ENCODE peak calls at places on chromosomes 13 and 19, in eight cellular contexts. Y is lower leg skin, T is sigmoid colon, N is uterus, L is transverse colon, F is H1, V is spleen, H is body of pancreas. D is an unnamed sample.

GRCh38 chr13:28885191-28885590 is 65.1 kb downstream of the MTUS2 start:
- DNase-seq in N (no peak), H (no peak), L (no peak), Y (no peak), V (no peak), T (no peak), F (no peak), D (no peak)

GRCh38 chr13:79398915-79399314 is 7.1 kb downstream of the RBM26 start:
- DNase-seq in T (no peak), L (no peak), N (no peak), Y (no peak), H (no peak), V (no peak), F (no peak), D (peak)

GRCh38 chr19:30362156-30362754 is 9.9 kb upstream of the ZNF536 start:
- DNase-seq in Y (peak), F (no peak), V (no peak), L (no peak), N (no peak), T (no peak), H (no peak), D (no peak)

GRCh38 chr19:14005381-14006084 is 587 bp downstream of the RFX1 start:
- DNase-seq in N (peak), T (peak), F (peak), L (peak), Y (peak), V (peak), H (peak), D (peak)

GRCh38 chr19:14474827-14475226 is 327 bp downstream of the PTGER1 start:
- DNase-seq in Y (no peak), N (no peak), L (no peak), T (no peak), F (no peak), V (no peak), H (no peak), D (no peak)

GRCh38 chr13:108463365-108463764 is 166.0 kb upstream of the MYO16 start:
- DNase-seq in F (no peak), N (no peak), Y (no peak), L (no peak), H (no peak), V (no peak), T (no peak), D (no peak)

GRCh38 chr19:28466107-28467045 is 746.6 kb downstream of the UQCRFS1 start:
- DNase-seq in T (peak), H (peak), N (no peak), V (peak), F (peak), L (peak), Y (peak), D (peak)

GRCh38 chr13:112241288-112241687 is 134.9 kb upstream of the SPACA7 start:
- DNase-seq in Y (peak), N (no peak), H (no peak), T (no peak), F (no peak), L (no peak), V (no peak), D (no peak)

GRCh38 chr19:49343127-49343526 is 7.9 kb downstream of the CD37 start:
- DNase-seq in H (no peak), T (peak), V (peak), F (no peak), Y (peak), N (peak), L (peak), D (no peak)

GRCh38 chr13:33227927-33228644 is 57.5 kb downstream of the STARD13 start:
- DNase-seq in L (no peak), N (no peak), F (no peak), T (no peak), V (no peak), H (no peak), Y (no peak), D (no peak)

GRCh38 chr19:50264483-50265186 is 61.2 kb downstream of the MYH14 start:
- DNase-seq in V (no peak), F (no peak), Y (no peak), N (no peak), L (no peak), H (no peak), T (no peak), D (peak)

GRCh38 chr13:45928843-45929242 is 77.3 kb upstream of the SIAH3 start:
- DNase-seq in T (no peak), F (no peak), N (no peak), L (no peak), H (peak), Y (no peak), V (no peak), D (no peak)

GRCh38 chr19:3740431-3740830 is 21.1 kb downstream of the APBA3 start:
- DNase-seq in F (no peak), N (no peak), Y (no peak), V (no peak), H (no peak), L (no peak), T (no peak), D (no peak)

GRCh38 chr19:52904052-52904451 is 6.6 kb upstream of the ZNF320 start:
- DNase-seq in V (no peak), Y (no peak), N (no peak), F (no peak), H (no peak), L (no peak), T (no peak), D (no peak)

GRCh38 chr13:91273675-91274074 is 73.8 kb upstream of the MIR17HG start:
- DNase-seq in H (no peak), Y (no peak), N (no peak), L (no peak), V (no peak), F (no peak), T (no peak), D (no peak)

GRCh38 chr13:111017755-111018487 is 97.2 kb upstream of the ARHGEF7 start:
- DNase-seq in N (no peak), L (no peak), Y (no peak), V (no peak), F (no peak), H (no peak), T (no peak), D (no peak)

GRCh38 chr13:111203742-111204386 is 88.8 kb downstream of the ARHGEF7 start:
- DNase-seq in L (no peak), V (no peak), H (no peak), T (no peak), Y (no peak), F (no peak), N (no peak), D (no peak)

DNA sequence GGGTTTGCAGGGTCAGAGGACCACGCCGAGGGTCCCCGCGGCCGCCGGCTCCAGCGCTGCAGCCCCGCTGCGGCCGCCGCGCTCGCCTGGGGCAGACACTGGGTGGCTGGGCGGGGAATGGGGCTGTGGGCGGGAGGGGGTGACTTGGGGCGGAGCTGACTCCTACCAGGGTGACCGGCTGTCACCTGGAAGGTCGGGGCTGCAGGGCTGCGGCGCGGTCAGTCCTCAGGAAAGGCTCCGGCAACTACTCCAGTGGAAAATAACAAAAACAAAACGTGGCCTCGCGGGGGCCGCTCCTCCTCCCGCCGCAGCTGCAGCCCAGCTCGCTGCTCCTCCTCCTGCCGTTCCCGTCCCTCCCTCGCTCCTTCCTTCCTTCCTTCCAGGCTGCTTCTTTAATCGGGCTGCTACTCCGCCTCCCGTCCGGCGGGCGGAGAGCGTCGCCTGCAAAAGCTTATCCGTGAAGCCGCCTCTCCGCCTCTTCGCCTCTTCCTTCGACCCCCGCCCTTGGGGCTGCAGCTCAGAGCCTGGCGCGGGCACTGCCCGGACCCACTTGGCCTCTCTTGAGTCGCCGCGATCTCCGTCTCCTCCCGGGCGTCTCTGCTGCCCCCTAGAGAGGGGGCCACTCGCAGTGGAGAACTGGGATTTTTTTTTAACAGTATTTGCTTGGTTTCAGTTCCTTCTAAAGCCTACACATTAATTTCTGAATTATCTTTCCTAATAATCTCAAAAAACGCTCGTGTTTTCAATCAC is at the start of gene TBC1D4:
- DNase-seq in N (peak), T (peak), H (peak), V (peak), L (peak), Y (peak), F (no peak), D (peak)
- TF ChIP-seq POLR2A in N (peak), T (no peak), H (peak), V (peak), L (peak), Y (no peak), F (peak), D (no peak)

DNA sequence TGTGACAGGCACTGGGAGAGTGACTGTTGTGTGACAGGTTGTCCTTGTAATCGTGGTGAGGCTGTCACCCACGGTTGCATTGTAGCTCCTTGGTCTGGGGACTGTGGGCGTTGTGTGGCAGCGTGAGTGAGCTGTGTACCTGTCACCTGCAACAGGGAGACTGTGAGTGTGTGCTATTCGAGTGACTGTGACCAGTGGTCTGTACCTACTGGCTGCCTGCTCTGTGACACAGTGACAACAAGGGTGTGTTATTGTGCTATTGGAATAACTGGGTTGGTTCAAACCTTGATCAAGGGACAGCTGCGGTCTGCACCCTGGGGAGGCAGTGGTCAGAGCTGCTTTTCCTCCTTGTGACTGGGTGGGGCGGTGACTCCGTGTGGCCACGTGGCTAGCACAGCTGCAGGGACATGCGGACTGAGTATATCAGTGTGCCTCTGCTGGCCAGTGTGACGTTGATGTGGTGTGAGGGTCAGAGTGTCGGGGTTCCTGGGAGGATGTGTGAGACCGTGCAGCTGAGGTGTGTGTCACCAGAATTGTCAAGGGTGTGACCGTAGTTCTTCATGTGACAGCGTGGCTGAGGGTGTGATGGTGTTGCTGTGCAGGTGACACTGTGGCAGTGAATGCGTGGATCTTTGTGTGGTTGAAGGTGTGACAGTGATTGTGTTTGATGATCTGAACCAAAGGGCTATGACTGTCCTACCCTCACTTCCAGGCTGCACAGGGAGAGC is 10.1 kb upstream of the NFIX start:
- DNase-seq in L (peak), Y (peak), F (no peak), N (no peak), V (no peak), H (peak), T (peak), D (peak)
- TF ChIP-seq POLR2A in L (peak), Y (no peak), F (no peak), N (no peak), V (no peak), H (peak), T (no peak), D (no peak)

GRCh38 chr19:18612772-18613588 is at the start of gene TMEM59L:
- DNase-seq in F (peak), N (no peak), L (no peak), H (peak), V (peak), T (no peak), Y (no peak), D (no peak)
- TF ChIP-seq POLR2A in F (no peak), N (no peak), L (no peak), H (no peak), V (no peak), T (no peak), Y (no peak), D (no peak)

DNA sequence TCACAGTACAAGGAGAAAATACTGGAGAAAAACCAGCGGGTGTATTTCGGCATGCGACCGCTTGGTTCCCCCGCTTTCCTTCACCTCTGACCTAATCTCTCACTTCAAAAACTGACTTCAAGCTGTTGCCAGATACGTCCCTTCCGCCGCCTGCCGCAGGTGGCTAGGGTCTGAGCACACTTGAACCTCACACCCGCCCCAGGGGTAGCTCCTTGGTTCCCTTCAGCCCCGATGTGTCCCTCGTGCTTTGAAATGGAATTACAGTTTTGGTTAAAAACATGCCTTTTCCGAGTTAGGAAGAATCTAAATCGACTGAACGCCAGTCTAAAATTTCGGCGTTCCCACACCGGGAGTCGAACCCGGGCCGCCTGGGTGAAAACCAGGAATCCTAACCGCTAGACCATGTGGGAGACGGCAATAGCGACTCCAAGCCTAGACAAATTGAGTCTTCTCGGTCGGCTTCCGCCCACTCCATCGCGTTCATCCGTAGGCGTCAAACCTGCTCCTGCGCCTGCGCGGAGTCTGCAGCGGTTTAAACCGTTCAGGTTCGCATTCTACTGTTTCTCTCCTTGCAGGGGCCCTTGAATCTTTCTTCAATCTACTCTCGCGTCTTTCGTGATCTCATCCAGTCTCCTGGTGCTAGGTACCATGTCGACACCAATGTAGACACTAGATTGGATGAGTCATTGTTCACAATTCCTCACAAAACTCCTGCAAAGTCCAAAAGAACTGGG is 71.5 kb downstream of the NUFIP1 start:
- DNase-seq in Y (peak), V (peak), L (peak), T (peak), F (peak), N (peak), H (peak), D (peak)
- TF ChIP-seq POLR2A in Y (no peak), V (no peak), L (no peak), T (peak), F (no peak), N (peak), H (peak), D (peak)

DNA sequence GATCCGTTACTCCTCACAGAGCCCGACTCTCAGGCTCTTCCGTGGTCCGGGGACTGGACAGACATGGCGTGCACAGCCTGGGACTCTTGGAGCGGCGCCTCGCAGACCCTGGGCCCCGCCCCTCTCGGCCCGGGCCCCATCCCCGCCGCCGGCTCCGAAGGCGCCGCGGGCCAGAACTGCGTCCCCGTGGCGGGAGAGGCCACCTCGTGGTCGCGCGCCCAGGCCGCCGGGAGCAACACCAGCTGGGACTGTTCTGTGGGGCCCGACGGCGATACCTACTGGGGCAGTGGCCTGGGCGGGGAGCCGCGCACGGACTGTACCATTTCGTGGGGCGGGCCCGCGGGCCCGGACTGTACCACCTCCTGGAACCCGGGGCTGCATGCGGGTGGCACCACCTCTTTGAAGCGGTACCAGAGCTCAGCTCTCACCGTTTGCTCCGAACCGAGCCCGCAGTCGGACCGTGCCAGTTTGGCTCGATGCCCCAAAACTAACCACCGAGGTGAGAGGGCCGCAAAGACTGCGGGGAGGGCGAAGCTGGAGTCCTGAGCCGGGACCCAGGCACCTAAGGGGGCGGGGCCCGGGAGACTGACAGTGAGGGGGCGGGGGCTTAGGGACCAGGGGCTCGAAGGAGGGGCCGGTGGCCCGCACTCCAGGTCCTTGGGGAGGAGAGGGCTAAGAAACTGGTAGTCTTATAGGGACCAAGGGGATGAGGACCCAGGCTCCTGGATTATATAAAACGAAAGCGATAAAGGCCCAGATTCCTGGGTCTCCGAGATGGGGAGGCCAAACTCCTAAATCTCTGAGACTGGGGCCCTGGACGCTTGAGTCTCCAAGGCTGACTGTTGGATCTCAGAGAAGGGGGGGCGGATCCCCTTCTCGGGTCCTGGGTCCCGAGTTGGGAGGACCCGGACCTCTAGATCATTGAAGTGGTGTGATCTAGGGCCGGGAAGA is 2.0 kb downstream of the ETV2 start:
- DNase-seq in N (peak), T (peak), F (peak), H (peak), Y (peak), V (peak), L (peak), D (peak)
- TF ChIP-seq POLR2A in N (no peak), T (no peak), F (no peak), H (peak), Y (no peak), V (peak), L (peak), D (peak)

DNA sequence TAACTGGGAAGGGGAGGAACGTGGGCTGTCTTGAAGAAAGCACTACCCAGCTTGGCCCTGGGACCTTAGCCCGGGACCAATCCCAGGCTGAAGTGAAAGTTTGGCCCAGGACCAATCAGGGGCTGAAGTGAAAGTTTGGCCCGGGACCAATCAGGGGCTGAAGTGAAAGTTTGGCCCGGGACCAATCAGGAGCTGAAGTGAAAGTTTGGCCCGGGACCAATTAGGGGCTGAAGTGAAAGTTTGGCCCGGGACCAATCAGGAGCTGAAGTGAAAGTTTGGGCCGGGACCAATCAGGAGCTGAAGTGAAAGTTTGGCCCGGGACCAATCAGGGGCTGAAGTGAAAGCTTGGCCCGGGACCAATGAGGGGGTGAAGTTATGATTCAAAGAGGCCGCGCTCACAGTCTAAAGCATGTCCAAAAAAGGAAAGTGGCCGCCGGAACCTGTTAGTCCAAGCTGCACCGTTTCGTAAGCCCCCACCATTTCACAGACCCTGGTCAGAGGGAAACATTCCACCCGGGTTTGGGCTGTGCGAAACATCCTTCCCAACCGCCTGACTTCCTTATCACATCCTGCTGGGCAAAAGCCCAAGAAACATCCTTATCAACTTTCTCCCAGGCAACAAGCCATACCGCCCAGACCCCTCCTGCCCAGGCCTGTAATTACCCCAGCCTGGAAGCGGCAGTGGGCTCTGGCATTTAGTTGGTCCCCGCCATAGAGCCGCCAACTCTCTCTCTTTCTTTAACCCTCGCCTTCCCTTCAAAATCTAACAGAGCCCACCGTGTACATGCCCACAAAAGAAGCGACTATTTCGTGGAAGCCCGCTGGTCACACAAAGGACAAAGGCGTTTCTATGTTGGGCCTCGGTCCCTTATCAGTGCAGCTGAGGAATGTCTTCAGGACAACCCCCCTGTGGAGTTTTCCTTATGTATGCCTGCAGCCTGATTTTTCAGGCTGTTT is 1.1 kb downstream of the ZNF850 start:
- DNase-seq in F (peak), N (peak), Y (peak), H (peak), V (peak), T (peak), L (peak), D (peak)
- TF ChIP-seq POLR2A in F (peak), N (no peak), Y (no peak), H (no peak), V (no peak), T (no peak), L (no peak), D (peak)

DNA sequence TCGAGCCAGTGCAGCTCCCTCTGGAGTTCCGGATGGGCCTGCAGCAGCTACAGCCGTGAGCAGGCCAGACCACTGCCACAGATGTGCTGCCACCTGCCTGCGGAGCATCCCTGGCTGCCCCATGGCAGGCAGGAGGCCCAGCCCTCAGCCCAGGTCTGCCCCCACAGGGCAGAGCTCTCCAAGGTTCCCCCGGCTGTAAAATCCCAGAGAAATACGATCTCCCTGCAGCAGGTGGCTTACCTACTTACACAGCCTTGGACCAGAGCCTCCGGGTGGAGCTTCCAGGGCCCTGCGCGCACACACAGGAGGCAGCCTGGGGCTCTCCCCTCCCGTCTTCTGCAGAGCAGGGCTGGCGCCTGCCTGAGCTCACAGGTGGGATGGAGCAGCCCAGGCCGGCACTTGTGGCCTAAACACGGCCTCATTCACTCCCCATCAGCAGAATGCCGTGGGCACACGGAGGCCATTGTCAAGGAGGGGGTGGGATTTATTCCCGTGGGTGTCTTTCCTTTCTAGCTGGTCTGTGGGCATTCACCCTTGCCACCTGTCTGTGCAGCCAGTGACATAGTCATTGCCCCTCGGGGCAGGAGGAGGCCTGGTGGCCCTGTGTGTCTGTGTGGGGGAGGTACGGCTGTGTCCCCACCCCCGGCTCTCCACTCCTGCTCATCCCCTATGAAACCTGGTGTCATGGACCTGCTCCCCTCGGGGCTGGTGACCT is 118.0 kb downstream of the KDM4B start:
- DNase-seq in H (no peak), V (no peak), Y (no peak), T (no peak), N (no peak), F (peak), L (no peak), D (no peak)
- TF ChIP-seq POLR2A in H (no peak), V (no peak), Y (no peak), T (no peak), N (no peak), F (no peak), L (no peak), D (no peak)